ENCODE peak calls at places on chromosomes 12 and 14, in eight cellular contexts. I, B, J, Q, T, A, W and F are unnamed samples.

GRCh38 chr14:100800041-100800440 is 25.9 kb upstream of the MEG3 start:
- DNase-seq in W (no peak), B (no peak), J (no peak), T (no peak), I (no peak), Q (no peak), A (no peak), F (no peak)

GRCh38 chr12:49868952-49869815 is 26.3 kb upstream of the BCDIN3D start:
- DNase-seq in B (peak), W (peak), Q (peak), T (peak), A (peak), I (no peak), J (no peak), F (no peak)

GRCh38 chr12:59383426-59383822 is 212.4 kb upstream of the SLC16A7 start:
- DNase-seq in I (peak), W (peak), Q (no peak), T (no peak), B (no peak), J (no peak), A (no peak), F (peak)

GRCh38 chr12:13204428-13204827 is 7.9 kb downstream of the EMP1 start:
- DNase-seq in B (no peak), T (no peak), A (no peak), J (no peak), W (peak), I (no peak), Q (peak), F (no peak)

GRCh38 chr12:57528176-57528575 is 5.6 kb downstream of the MBD6 start:
- DNase-seq in B (no peak), Q (no peak), T (no peak), I (no peak), A (no peak), W (no peak), J (no peak), F (no peak)

GRCh38 chr12:112606611-112607366 is 184.8 kb upstream of the RPH3A start:
- DNase-seq in Q (no peak), I (no peak), A (no peak), T (no peak), W (no peak), J (no peak), B (peak), F (no peak)

GRCh38 chr14:62126885-62127478 is 364.8 kb downstream of the SNAPC1 start:
- DNase-seq in A (peak), Q (peak), I (peak), T (no peak), B (peak), W (peak), J (no peak), F (peak)

GRCh38 chr12:88665051-88665450 is 84.8 kb upstream of the KITLG start:
- DNase-seq in Q (peak), A (no peak), I (peak), W (peak), J (no peak), B (no peak), T (no peak), F (no peak)

GRCh38 chr12:63440063-63440462 is 228.2 kb downstream of the DPY19L2 start:
- DNase-seq in Q (no peak), A (no peak), I (no peak), J (no peak), B (no peak), T (no peak), W (no peak), F (no peak)

GRCh38 chr12:104180389-104180788 is 35.2 kb upstream of the TXNRD1 start:
- DNase-seq in J (no peak), Q (peak), A (no peak), B (peak), T (no peak), W (no peak), I (no peak), F (no peak)

GRCh38 chr12:26791328-26791791 is 41.6 kb downstream of the ITPR2 start:
- DNase-seq in J (no peak), A (no peak), Q (no peak), I (no peak), B (no peak), W (peak), T (no peak), F (no peak)

GRCh38 chr12:16573652-16574077 is 32.3 kb downstream of the LMO3 start:
- DNase-seq in I (no peak), B (no peak), J (no peak), Q (no peak), T (peak), A (no peak), W (no peak), F (no peak)

GRCh38 chr12:75665216-75665615 is 153.8 kb upstream of the KRR1 start:
- DNase-seq in J (no peak), I (no peak), T (no peak), B (no peak), Q (no peak), A (no peak), W (peak), F (no peak)

GRCh38 chr14:104296388-104297312 is 158.3 kb downstream of the KIF26A start:
- DNase-seq in A (peak), J (peak), T (peak), B (no peak), Q (no peak), I (no peak), W (no peak), F (no peak)

GRCh38 chr12:124347805-124348658 is 53.1 kb downstream of the RFLNA start:
- DNase-seq in I (no peak), A (peak), T (no peak), W (no peak), Q (no peak), J (no peak), B (no peak), F (no peak)

GRCh38 chr14:22386924-22387775 is 201.9 kb downstream of the DAD1 start:
- DNase-seq in J (no peak), Q (peak), W (peak), B (peak), A (peak), T (peak), I (peak), F (peak)

GRCh38 chr12:31682136-31682962 is 22.9 kb downstream of the ETFBKMT start:
- DNase-seq in J (no peak), Q (peak), I (peak), B (peak), W (peak), A (peak), T (peak), F (peak)

GRCh38 chr14:76772300-76773187 is 11.3 kb downstream of the VASH1 start:
- DNase-seq in A (no peak), I (no peak), J (peak), T (peak), Q (peak), W (peak), B (no peak), F (no peak)

GRCh38 chr12:116423053-116423452 is 136.1 kb upstream of the MAP1LC3B2 start:
- DNase-seq in T (no peak), B (no peak), J (no peak), W (peak), Q (peak), I (peak), A (no peak), F (no peak)

GRCh38 chr12:82877963-82878362 is 191.3 kb downstream of the TMTC2 start:
- DNase-seq in B (no peak), A (no peak), W (no peak), J (no peak), Q (no peak), I (no peak), T (no peak), F (no peak)

GRCh38 chr14:77369280-77369679 is 7.6 kb downstream of the TMED8 start:
- DNase-seq in B (no peak), W (no peak), I (no peak), J (no peak), Q (no peak), A (no peak), T (no peak), F (no peak)

GRCh38 chr12:93720559-93720958 is 43.4 kb downstream of the CRADD start:
- DNase-seq in I (no peak), J (no peak), W (no peak), B (no peak), T (no peak), A (no peak), Q (no peak), F (no peak)

GRCh38 chr14:77018785-77019184 is 9.7 kb downstream of the IRF2BPL start:
- DNase-seq in T (no peak), B (no peak), J (no peak), W (no peak), Q (no peak), A (no peak), I (no peak), F (no peak)

GRCh38 chr12:124352839-124353238 is 57.9 kb downstream of the RFLNA start:
- DNase-seq in W (no peak), A (no peak), I (no peak), B (peak), J (no peak), T (peak), Q (peak), F (no peak)

GRCh38 chr14:93185333-93185688 is 194 bp downstream of the LYSET start:
- DNase-seq in J (no peak), I (no peak), T (no peak), W (no peak), A (no peak), Q (no peak), B (no peak), F (no peak)

GRCh38 chr12:91777268-91777997 is 368.2 kb downstream of the BTG1 start:
- DNase-seq in W (peak), T (no peak), I (peak), J (no peak), A (no peak), Q (peak), B (peak), F (peak)

GRCh38 chr12:130431176-130431575 is 93.5 kb downstream of the PIWIL1 start:
- DNase-seq in T (no peak), I (no peak), W (no peak), J (no peak), B (no peak), Q (no peak), A (no peak), F (no peak)

GRCh38 chr12:49698619-49699545 is 8.3 kb downstream of the FMNL3 start:
- DNase-seq in T (peak), J (no peak), W (peak), B (no peak), A (no peak), Q (peak), I (peak), F (peak)

GRCh38 chr12:57181561-57182155 is 34.2 kb upstream of the LRP1-AS start:
- DNase-seq in W (no peak), I (no peak), Q (no peak), J (no peak), B (no peak), T (no peak), A (no peak), F (no peak)

GRCh38 chr14:72545411-72546311 is 348.2 kb downstream of the DPF3 start:
- DNase-seq in Q (no peak), W (peak), I (peak), A (no peak), J (no peak), T (no peak), B (no peak), F (peak)

GRCh38 chr14:104130974-104131651 is 7.3 kb upstream of the KIF26A start:
- DNase-seq in Q (no peak), A (peak), J (peak), W (no peak), T (peak), I (no peak), B (peak), F (peak)

GRCh38 chr12:131093971-131094830 is 140.5 kb downstream of the ADGRD1 start:
- DNase-seq in I (no peak), J (peak), Q (no peak), B (no peak), W (no peak), A (no peak), T (peak), F (no peak)

GRCh38 chr12:69342407-69342806 is 5.8 kb upstream of the LYZ start:
- DNase-seq in J (no peak), T (no peak), W (no peak), I (no peak), Q (no peak), A (no peak), B (no peak), F (no peak)

GRCh38 chr12:69343357-69343756 is 4.8 kb upstream of the LYZ start:
- DNase-seq in B (no peak), Q (no peak), W (no peak), T (no peak), A (no peak), J (no peak), I (no peak), F (no peak)

GRCh38 chr12:69345742-69346141 is 2.4 kb upstream of the LYZ start:
- DNase-seq in J (no peak), B (no peak), A (no peak), Q (no peak), W (no peak), T (no peak), I (no peak), F (no peak)

GRCh38 chr12:69345077-69345476 is 3.1 kb upstream of the LYZ start:
- DNase-seq in B (no peak), T (no peak), Q (no peak), J (no peak), W (no peak), I (no peak), A (no peak), F (no peak)

GRCh38 chr12:69343885-69344612 is 4.1 kb upstream of the LYZ start:
- DNase-seq in A (no peak), I (no peak), W (no peak), T (no peak), J (no peak), B (no peak), Q (no peak), F (no peak)
- H3K27ac ChIP-seq in A (no peak), I (no peak), W (no peak), T (no peak), J (no peak), B (no peak), Q (no peak), F (no peak)

DNA sequence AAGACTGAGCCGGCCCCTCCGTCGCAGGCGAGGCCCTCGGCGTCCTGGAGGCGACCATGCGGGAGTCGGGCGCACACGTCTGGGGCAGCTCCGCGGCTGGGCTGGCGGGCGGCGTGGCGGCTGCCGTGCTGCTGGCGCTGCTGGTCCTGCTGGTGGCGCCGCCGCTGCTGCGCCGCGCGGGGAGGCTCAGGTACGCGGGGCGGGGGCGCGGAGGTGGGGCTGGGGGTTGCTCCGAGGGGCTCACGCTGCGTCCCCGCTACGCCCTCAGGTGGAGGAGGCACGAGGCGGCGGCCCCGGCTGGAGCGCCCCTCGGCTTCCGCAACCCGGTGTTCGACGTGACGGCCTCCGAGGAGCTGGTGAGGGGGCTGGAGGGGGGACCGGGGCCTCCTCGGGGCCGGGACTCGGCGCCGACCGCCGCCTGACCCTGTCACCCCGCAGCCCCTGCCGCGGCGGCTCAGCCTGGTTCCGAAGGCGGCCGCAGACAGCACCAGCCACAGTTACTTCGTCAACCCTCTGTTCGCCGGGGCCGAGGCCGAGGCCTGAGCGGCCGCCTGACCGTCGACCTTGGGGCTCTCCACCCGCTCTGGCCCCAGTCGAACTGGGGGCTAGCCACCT is 7.8 kb downstream of the AMN start:
- DNase-seq in T (peak), B (no peak), W (no peak), I (no peak), A (peak), Q (no peak), J (no peak), F (no peak)
- TF ChIP-seq CTCF in T (no peak), B (no peak), W (no peak), I (no peak), A (no peak), Q (no peak), J (no peak), F (peak)

GRCh38 chr12:47224563-47225133 is 144.9 kb upstream of the AMIGO2 start:
- DNase-seq in W (no peak), Q (no peak), J (no peak), I (no peak), A (no peak), T (no peak), B (peak), F (no peak)
- H3K27ac ChIP-seq in W (no peak), Q (no peak), J (peak), I (no peak), A (no peak), T (no peak), B (peak), F (no peak)

DNA sequence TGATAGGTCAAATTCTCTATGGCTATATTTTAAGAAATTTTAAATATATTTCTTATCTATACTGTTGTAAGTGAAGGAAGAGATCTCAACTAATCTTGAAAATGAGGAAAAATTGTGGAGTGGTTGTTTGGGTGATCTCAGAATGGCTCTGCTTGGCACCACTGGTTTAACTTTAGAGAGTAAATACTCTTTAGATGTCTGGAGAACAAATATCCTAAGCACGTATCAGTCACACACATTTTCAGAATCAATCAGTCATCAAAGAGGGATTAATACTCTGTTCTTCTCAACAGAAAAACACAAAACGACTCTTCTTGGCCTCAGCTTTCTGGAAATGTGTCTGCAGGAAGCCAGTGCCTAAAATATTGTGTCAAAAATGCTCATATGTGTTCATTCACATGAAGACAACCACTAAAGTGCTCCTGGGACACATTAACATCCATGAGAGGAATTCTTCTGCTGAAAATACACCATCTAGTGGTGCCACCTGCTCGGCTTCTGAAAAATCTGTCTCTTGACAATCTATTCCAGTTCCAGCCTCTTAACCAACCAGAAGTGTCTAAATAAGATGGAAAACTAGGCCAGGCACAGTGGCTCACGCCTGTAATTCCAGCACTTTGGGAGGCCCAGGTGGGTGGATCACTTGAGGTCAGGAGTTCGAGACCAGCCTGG is 81.1 kb upstream of the CCDC198 start:
- DNase-seq in A (no peak), J (no peak), I (no peak), T (no peak), B (peak), Q (no peak), W (no peak), F (no peak)
- TF ChIP-seq CTCF in A (no peak), J (peak), I (no peak), T (no peak), B (peak), Q (no peak), W (no peak), F (no peak)

DNA sequence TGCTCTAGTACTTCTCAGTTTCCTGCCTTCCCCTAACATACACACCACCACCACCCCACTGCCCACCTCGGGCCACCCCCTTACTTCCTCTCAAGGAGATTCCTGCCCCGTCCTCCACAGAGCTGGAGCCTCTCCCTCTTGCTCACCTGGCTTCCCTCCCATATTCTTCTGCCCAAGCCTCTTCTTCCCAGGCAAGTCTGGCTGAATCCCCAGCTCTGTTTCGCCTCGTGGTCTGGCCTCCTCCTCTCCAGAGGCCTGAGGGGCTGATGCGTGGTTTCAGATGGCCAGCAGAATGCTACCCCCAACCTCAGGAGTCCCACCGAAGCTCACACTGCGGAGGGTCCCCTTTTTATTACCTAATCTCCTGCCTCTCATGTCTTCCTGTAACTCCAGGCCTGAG is 33.7 kb upstream of the LTBP2 start:
- DNase-seq in T (no peak), I (no peak), A (no peak), Q (no peak), J (no peak), B (no peak), W (no peak), F (no peak)
- H3K27ac ChIP-seq in T (no peak), I (no peak), A (no peak), Q (no peak), J (no peak), B (no peak), W (no peak), F (no peak)

DNA sequence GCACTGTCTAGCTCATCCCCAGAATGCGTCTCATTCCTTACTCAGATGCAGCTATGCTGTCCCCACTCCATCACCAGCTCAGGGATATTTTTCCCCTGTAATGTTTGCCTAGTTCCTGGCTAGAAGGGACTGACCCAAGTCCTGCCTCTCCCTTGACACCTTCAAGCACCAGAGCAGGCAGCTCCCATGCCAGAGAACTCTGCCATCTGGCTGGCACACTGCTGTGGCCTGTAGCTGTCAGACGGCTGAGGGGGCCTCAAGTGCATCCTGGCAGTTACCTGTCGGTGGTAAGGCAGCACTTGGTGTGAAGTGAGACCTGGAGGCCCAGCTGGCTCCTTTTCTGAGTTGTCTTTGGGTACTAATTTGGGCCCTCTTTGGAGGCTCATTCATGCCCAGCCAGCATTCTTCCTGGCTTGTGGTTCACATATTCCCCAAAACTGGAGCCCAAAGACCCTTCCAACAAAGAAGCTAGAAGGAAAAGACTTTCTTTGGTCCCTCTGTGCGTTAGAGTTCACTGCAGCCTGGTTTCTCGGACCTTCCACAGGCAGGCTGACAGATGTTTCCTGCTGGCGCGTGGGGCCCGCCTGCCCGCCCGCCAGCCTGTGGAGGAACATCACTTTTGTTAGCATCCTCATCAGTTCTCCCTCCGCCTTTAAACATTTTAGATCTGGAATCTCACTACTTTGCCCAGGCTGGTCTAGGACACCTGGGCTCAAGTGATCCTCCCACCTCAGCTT is 33.0 kb downstream of the RNF34 start:
- DNase-seq in W (no peak), T (no peak), I (no peak), Q (no peak), B (no peak), A (no peak), J (no peak), F (no peak)
- TF ChIP-seq CTCF in W (no peak), T (no peak), I (no peak), Q (no peak), B (no peak), A (no peak), J (no peak), F (no peak)

GRCh38 chr14:95300002-95300696 is 19.6 kb downstream of the CLMN start:
- DNase-seq in J (peak), Q (no peak), A (no peak), T (no peak), W (no peak), I (no peak), B (no peak), F (no peak)
- H3K27ac ChIP-seq in J (no peak), Q (no peak), A (no peak), T (no peak), W (no peak), I (no peak), B (no peak), F (no peak)

DNA sequence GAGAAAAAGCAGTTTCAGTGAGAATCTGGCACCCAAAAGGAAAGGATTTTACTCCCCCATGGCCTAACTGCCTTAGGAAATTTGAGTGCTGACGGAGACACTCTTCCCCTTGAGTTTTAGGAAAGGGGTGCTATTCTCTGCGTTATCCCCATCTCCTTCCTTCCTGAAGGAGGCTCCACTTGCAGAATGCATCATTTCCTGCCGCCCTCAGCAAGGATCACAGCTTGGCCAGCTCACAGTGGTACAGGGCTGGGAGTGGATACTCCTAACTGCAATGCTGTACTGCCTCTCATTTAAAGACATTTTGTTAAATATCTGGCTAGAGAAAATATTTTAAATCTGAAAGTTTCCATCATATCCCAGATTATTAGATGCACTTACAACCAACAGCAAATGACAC is 33.0 kb downstream of the RDH12 start:
- DNase-seq in Q (no peak), I (no peak), T (no peak), A (no peak), W (no peak), J (no peak), B (no peak), F (no peak)
- TF ChIP-seq CTCF in Q (peak), I (no peak), T (no peak), A (no peak), W (no peak), J (no peak), B (peak), F (peak)